ENCODE peak calls at places on chromosomes 5 and 9, in seven cellular contexts. M is WERI-Rb-1, A is lower leg skin, X is D341Med, Q is IMR-90, V is iPS-NIHi11, C is T follicular helper cell. S is an unnamed sample.

GRCh38 chr5:54175-54730 is 37.7 kb upstream of the PLEKHG4B start:
- DNase-seq in M (no peak), A (no peak), X (no peak), Q (no peak), V (no peak), C (no peak), S (no peak)

GRCh38 chr9:71145179-71145578 is 23.8 kb upstream of the TRPM3 start:
- DNase-seq in M (no peak), A (no peak), X (no peak), Q (no peak), V (no peak), C (no peak), S (no peak)

GRCh38 chr9:86355814-86356213 is 1.6 kb upstream of the TUT7 start:
- DNase-seq in M (no peak), A (no peak), X (no peak), Q (no peak), V (no peak), C (no peak), S (no peak)

GRCh38 chr5:757931-758697 is 26.4 kb downstream of the ZDHHC11B start:
- DNase-seq in M (peak), A (peak), X (no peak), Q (no peak), V (peak), C (no peak), S (no peak)

GRCh38 chr9:137461663-137462395 is 2.7 kb upstream of the NSMF start:
- DNase-seq in M (no peak), A (peak), X (no peak), Q (no peak), V (peak), C (peak), S (peak)

GRCh38 chr9:99137225-99137624 is 32.3 kb downstream of the TGFBR1 start:
- DNase-seq in M (no peak), A (no peak), X (no peak), Q (no peak), V (no peak), C (no peak), S (peak)

GRCh38 chr9:130940023-130940549 is 1.0 kb upstream of the FIBCD1 start:
- DNase-seq in M (no peak), A (no peak), X (no peak), Q (no peak), V (no peak), C (no peak), S (no peak)

GRCh38 chr9:70883056-70883455 is 238.4 kb downstream of the TRPM3 start:
- DNase-seq in M (no peak), A (no peak), X (no peak), Q (peak), V (no peak), C (no peak), S (no peak)

GRCh38 chr9:112486221-112487007 is at the start of gene KIAA1958:
- DNase-seq in M (peak), A (peak), X (peak), Q (peak), V (peak), C (peak), S (peak)

GRCh38 chr9:133979124-133979920 is 12.8 kb downstream of the VAV2 start:
- DNase-seq in M (peak), A (no peak), X (no peak), Q (peak), V (peak), C (no peak), S (no peak)

GRCh38 chr5:76528547-76529334 is 94.5 kb downstream of the F2RL2 start:
- DNase-seq in M (no peak), A (no peak), X (no peak), Q (no peak), V (no peak), C (no peak), S (peak)

GRCh38 chr5:168749391-168750100 is 170.4 kb upstream of the PANK3 start:
- DNase-seq in M (no peak), A (peak), X (no peak), Q (no peak), V (no peak), C (no peak), S (no peak)

GRCh38 chr9:90964101-90965020 is 162.7 kb downstream of the SYK start:
- DNase-seq in M (no peak), A (peak), X (no peak), Q (no peak), V (peak), C (no peak), S (peak)

GRCh38 chr5:58123501-58123900 is 336.4 kb downstream of the PLK2 start:
- DNase-seq in M (no peak), A (no peak), X (no peak), Q (no peak), V (no peak), C (no peak), S (no peak)

GRCh38 chr9:95505676-95506437 is 10.9 kb downstream of the PTCH1 start:
- DNase-seq in M (peak), A (no peak), X (peak), Q (peak), V (peak), C (no peak), S (peak)

GRCh38 chr5:107764976-107765684 is 94.4 kb upstream of the EFNA5 start:
- DNase-seq in M (no peak), A (no peak), X (no peak), Q (no peak), V (no peak), C (no peak), S (no peak)

GRCh38 chr5:144065766-144066165 is 104.7 kb downstream of the YIPF5 start:
- DNase-seq in M (no peak), A (no peak), X (no peak), Q (no peak), V (no peak), C (no peak), S (no peak)